ENCODE peak calls at places on chromosomes 5 and 9, in five cellular contexts. D is heart left ventricle, X is uterus, P is GM10248, B is lower leg skin. F is an unnamed sample.

GRCh38 chr9:93265972-93266371 is 82.0 kb downstream of the WNK2 start:
- DNase-seq in D (no peak), X (no peak), P (peak; percentile 11), B (no peak), F (no peak)

GRCh38 chr5:138344887-138345622 is 7.0 kb downstream of the FAM53C start:
- DNase-seq in D (no peak), X (no peak), P (no peak), B (no peak), F (no peak)

GRCh38 chr9:99008187-99008586 is 64.5 kb downstream of the COL15A1 start:
- DNase-seq in D (no peak), X (no peak), P (no peak), B (no peak), F (no peak)

GRCh38 chr5:151213803-151214613 is 9.9 kb downstream of the CCDC69 start:
- DNase-seq in D (peak; percentile 91), X (peak; percentile 67), P (peak; percentile 90), B (peak; percentile 95), F (peak; percentile 59)

GRCh38 chr5:54446169-54446786 is 9.2 kb upstream of the HSPB3 start:
- DNase-seq in D (peak; percentile 60), X (no peak), P (no peak), B (no peak), F (no peak)

GRCh38 chr5:78647838-78648358 is 674 bp downstream of the LHFPL2 start:
- DNase-seq in D (peak; percentile 71), X (peak; percentile 69), P (peak; percentile 52), B (peak; percentile 87), F (peak; percentile 86)

GRCh38 chr5:55821731-55822512 is 29.2 kb upstream of the IL31RA start:
- DNase-seq in D (peak; percentile 23), X (no peak), P (peak; percentile 13), B (no peak), F (no peak)

GRCh38 chr9:125649315-125649714 is 57.7 kb downstream of the MAPKAP1 start:
- DNase-seq in D (peak; percentile 39), X (no peak), P (no peak), B (no peak), F (no peak)

DNA sequence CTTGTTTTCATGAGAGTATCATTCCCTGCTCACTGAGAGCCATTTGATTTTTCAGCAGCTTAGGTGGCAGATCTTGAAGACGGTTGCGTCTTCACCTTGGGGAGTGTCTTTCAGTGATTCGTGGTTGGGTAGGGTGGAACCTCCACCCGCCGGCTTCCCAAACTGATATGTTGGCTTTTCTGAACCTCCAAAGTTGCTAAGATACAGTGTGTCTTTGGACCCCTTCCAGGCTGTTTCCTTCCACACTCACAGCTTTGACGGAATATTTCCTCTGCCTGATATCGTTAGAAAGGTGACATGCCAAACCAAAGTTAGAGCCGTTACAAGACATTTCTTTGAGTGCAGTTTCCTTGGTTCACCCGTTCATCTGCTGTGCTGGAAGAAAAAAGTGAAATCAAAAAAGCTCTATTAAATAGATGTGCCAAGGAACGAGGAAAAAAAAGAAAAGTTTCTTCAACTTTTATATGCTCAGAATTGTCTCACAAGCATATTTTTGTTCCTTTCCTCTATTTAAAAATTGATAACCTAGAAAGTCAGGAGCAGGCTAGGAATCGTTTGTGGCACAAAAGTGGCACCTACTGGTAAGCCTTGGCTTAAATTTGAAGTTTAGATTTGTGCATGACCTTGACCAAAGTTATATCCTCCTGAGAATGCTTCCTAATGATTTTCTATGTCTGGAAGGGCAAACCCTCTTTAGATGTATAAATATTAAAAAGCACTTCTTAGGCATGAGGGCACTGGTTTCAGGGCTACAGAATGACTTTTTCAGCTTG is 270.7 kb upstream of the WWC1 start:
- DNase-seq in D (peak; percentile 38), X (no peak), P (no peak), B (no peak), F (no peak)
- TF ChIP-seq CTCF in D (peak; percentile 11), X (no peak), P (no peak), B (no peak), F (peak; percentile 57)

GRCh38 chr5:174570662-174571061 is 153.7 kb upstream of the MSX2 start:
- DNase-seq in D (no peak), X (no peak), P (no peak), B (no peak), F (no peak)

GRCh38 chr5:174575043-174575442 is 149.3 kb upstream of the MSX2 start:
- DNase-seq in D (no peak), X (no peak), P (no peak), B (peak; percentile 14), F (no peak)

GRCh38 chr5:174572591-174572990 is 151.8 kb upstream of the MSX2 start:
- DNase-seq in D (no peak), X (no peak), P (no peak), B (no peak), F (no peak)

GRCh38 chr5:174573210-174574014 is 151.0 kb upstream of the MSX2 start:
- DNase-seq in D (no peak), X (no peak), P (no peak), B (peak; percentile 59), F (no peak)

GRCh38 chr5:174571662-174572397 is 152.6 kb upstream of the MSX2 start:
- DNase-seq in D (peak; percentile 61), X (peak; percentile 69), P (no peak), B (peak; percentile 84), F (peak; percentile 90)
- TF ChIP-seq CTCF in D (no peak), X (peak; percentile 36), P (no peak), B (no peak), F (peak; percentile 63)

DNA sequence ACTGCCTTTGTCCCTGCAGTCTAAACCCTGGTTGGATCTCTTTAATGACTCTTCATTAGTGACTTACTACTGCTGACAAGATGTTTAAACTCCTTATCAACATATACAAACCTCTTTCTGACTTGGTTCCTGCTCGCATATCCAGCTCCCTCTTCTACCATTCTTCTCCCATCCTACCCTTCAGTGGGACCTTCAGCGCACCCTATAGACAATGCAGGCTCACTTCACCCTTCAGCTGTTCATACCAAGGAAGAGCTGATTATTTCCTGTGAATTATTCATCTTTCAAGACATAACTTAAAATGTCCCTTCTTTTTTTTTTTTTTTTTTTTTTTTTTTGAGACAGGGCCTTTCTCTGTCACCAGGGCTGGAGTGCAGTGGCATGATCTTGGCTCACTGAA is 436.5 kb downstream of the KIAA0825 start:
- DNase-seq in D (no peak), X (no peak), P (no peak), B (no peak), F (no peak)
- TF ChIP-seq CTCF in D (no peak), X (no peak), P (no peak), B (no peak), F (no peak)

GRCh38 chr5:141354900-141355469 is at the start of gene PCDHGA4:
- DNase-seq in D (no peak), X (no peak), P (no peak), B (no peak), F (no peak)
- TF ChIP-seq CTCF in D (peak; percentile 33), X (no peak), P (peak; percentile 44), B (no peak), F (no peak)

GRCh38 chr5:135569755-135570452 is 8.9 kb downstream of the CXCL14 start:
- DNase-seq in D (peak; percentile 41), X (no peak), P (no peak), B (no peak), F (no peak)
- TF ChIP-seq CTCF in D (no peak), X (no peak), P (peak; percentile 26), B (no peak), F (peak; percentile 46)

DNA sequence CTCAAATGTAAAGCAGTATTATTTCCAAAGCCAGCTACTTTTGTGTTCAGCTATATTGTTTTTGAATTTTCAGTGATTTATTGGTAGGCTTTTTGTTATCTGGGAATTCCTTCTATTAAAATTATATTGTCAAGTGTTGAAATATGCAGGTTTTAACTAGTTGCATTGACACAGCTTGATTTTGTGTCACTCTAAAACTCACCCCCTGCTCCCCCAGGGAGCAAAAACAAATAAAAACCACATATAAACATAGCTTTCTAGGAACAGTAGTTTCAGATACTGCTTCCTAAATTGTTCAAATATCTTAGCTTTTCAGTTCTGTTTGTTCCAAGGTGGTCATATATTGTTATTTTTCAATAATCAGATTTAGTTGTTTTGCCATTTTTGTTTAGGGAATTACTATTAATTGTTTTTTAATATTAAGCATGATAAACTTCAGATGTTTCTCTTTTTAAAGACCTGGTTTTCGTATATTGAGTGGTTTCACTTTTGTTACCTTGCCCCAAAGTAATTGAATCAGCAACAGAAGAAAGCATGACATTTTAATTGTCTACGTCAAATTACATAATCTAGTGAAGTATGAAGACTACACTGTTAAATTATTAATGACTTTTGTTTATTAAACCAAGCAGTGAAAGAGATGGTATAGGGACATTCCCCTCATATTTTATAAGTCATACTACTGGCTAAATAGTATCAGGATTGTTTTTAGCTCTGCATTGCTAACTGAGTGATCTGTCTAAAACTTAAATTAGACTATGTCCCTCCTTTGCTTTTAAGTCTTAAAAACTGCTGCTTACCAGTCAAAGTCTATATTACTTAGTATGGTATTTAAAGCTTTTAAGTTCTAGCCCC is 43.4 kb downstream of the ERBIN start:
- DNase-seq in D (no peak), X (no peak), P (no peak), B (no peak), F (no peak)
- TF ChIP-seq CTCF in D (no peak), X (no peak), P (no peak), B (no peak), F (no peak)

DNA sequence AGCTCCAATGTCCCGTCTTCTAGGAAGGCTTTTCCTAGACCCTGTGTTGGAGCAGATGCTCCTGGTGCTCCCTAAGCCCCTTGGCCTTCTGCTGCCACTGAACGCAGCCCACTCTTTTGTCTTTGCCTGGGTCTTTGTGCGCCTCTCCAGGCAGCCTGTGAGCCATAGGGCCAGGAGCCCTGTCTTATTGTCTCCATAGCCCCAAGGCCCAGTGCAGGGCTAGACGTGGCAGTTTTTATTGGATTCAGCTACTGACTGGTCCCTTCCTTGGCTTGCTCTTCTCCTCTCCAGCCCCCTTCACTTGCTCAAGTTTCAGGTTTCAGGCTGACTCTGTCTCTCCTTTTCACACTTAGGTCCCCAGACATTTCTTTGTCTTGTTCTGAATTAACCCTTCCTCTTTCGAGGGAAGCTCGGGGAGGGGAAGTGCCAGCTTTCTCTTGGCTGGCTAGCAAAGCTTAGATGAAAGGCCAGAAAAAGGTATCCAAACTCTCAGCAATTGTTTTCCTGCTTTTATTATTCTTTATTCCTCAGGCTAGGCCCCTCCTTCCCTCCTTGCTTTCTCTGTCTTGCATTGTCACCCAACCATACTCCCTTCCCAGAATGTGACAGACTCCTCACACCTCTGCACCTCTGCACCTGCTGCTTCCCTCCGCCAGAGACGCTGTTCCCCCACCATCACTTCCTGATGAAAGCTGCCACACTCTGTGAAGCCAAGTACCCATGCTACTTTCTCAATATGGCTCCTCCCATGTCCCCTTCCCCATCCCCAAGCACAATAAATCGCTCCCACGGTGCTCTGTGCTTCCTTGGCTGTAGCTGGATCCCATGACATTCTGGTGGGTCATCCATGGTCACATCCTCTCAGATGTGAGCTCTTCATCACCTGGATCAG is 101.6 kb upstream of the CPEB4 start:
- DNase-seq in D (no peak), X (no peak), P (peak; percentile 67), B (no peak), F (no peak)
- TF ChIP-seq CTCF in D (no peak), X (no peak), P (peak; percentile 62), B (no peak), F (no peak)

GRCh38 chr9:114914139-114914538 is 16.3 kb downstream of the TNFSF8 start:
- DNase-seq in D (no peak), X (no peak), P (no peak), B (no peak), F (no peak)
- TF ChIP-seq CTCF in D (no peak), X (no peak), P (no peak), B (no peak), F (peak; percentile 46)

F was measured in osteocyte.